ENCODE peak calls at places on chromosomes 12 and 14, in ten cellular contexts. E, O, Q, V, F, U, L, T, I and J are unnamed samples.

GRCh38 chr12:55955344-55955743 is 10.5 kb downstream of the PMEL start:
- DNase-seq in Q (no peak), U (no peak), V (no peak), L (no peak), O (no peak), T (no peak), E (no peak), I (no peak), F (no peak), J (no peak)

GRCh38 chr12:42859612-42860011 is 270.1 kb upstream of the PRICKLE1 start:
- DNase-seq in T (no peak), F (no peak), E (no peak), I (no peak), L (no peak), V (no peak), U (no peak), Q (no peak), O (no peak), J (no peak)

GRCh38 chr12:121590476-121591143 is 9.8 kb upstream of the KDM2B start:
- DNase-seq in L (peak), Q (no peak), F (peak), T (no peak), E (no peak), V (no peak), O (peak), U (peak), I (peak), J (no peak)

GRCh38 chr14:89617471-89618291 is 200.6 kb upstream of the FOXN3 start:
- DNase-seq in F (peak), E (no peak), O (peak), I (no peak), U (no peak), T (peak), Q (peak), L (peak), V (no peak), J (no peak)

GRCh38 chr12:26488339-26488738 is 293.0 kb downstream of the SSPN start:
- DNase-seq in T (no peak), V (no peak), Q (no peak), U (no peak), O (no peak), F (no peak), L (no peak), I (no peak), E (no peak), J (no peak)

GRCh38 chr12:72110814-72111615 is 161.2 kb upstream of the TRHDE start:
- DNase-seq in V (no peak), Q (no peak), F (no peak), E (no peak), T (no peak), I (no peak), U (no peak), L (no peak), O (no peak), J (no peak)

GRCh38 chr12:41709012-41709411 is 435.7 kb downstream of the GXYLT1 start:
- DNase-seq in E (no peak), O (no peak), V (no peak), L (no peak), U (no peak), I (no peak), Q (no peak), F (no peak), T (no peak), J (peak)

GRCh38 chr12:5305425-5305824 is 126.5 kb upstream of the NTF3 start:
- DNase-seq in F (no peak), Q (no peak), T (no peak), E (no peak), U (no peak), V (no peak), O (no peak), L (no peak), I (no peak), J (no peak)

GRCh38 chr12:115377230-115377629 is 693.3 kb upstream of the TBX3 start:
- DNase-seq in E (no peak), Q (no peak), U (no peak), O (no peak), F (no peak), I (no peak), V (no peak), L (no peak), T (no peak), J (no peak)

GRCh38 chr12:49954863-49955830 is 4.6 kb downstream of the AQP2 start:
- DNase-seq in O (no peak), I (no peak), E (no peak), Q (peak), T (no peak), L (no peak), V (no peak), U (no peak), F (no peak), J (no peak)

GRCh38 chr14:74620497-74620921 is 8.5 kb upstream of the LTBP2 start:
- DNase-seq in U (no peak), L (no peak), T (peak), V (no peak), E (no peak), Q (peak), I (no peak), O (no peak), F (peak), J (peak)

GRCh38 chr14:71803539-71804260 is 128.5 kb upstream of the RGS6 start:
- DNase-seq in V (no peak), F (peak), E (no peak), O (no peak), Q (no peak), U (no peak), L (no peak), T (peak), I (no peak), J (peak)

GRCh38 chr14:22561661-22562579 is 27.1 kb downstream of the DAD1 start:
- DNase-seq in I (peak), E (no peak), U (peak), Q (no peak), O (peak), V (no peak), F (no peak), T (no peak), L (peak), J (no peak)

GRCh38 chr12:132413931-132414588 is 75.9 kb upstream of the FBRSL1 start:
- DNase-seq in U (no peak), F (no peak), I (no peak), E (no peak), Q (peak), O (peak), V (no peak), T (peak), L (peak), J (peak)

GRCh38 chr14:36503771-36504741 is 16.0 kb downstream of the NKX2-1 start:
- DNase-seq in L (peak), Q (no peak), U (no peak), T (no peak), E (no peak), F (no peak), V (no peak), O (no peak), I (no peak), J (no peak)

GRCh38 chr12:51889216-51890134 is 1.6 kb downstream of the ANKRD33 start:
- DNase-seq in I (no peak), F (no peak), O (no peak), L (no peak), V (no peak), E (no peak), U (no peak), T (no peak), Q (peak), J (no peak)

GRCh38 chr12:3604750-3605638 is 114.0 kb downstream of the PRMT8 start:
- DNase-seq in Q (no peak), V (peak), E (peak), O (no peak), F (peak), I (no peak), L (no peak), U (no peak), T (peak), J (peak)

GRCh38 chr14:21095430-21096205 is 2.8 kb downstream of the ZNF219 start:
- DNase-seq in V (no peak), U (no peak), L (no peak), Q (no peak), E (no peak), I (no peak), T (no peak), F (peak), O (no peak), J (no peak)

GRCh38 chr14:103228076-103228806 is 105.0 kb downstream of the TNFAIP2 start:
- DNase-seq in V (no peak), F (no peak), O (no peak), E (no peak), I (no peak), U (no peak), Q (no peak), T (no peak), L (no peak), J (no peak)

GRCh38 chr12:125021096-125021495 is 27.7 kb downstream of the BRI3BP start:
- DNase-seq in Q (no peak), T (no peak), I (no peak), V (no peak), U (no peak), F (no peak), E (no peak), O (no peak), L (no peak), J (no peak)

GRCh38 chr14:101476258-101476930 is 84.9 kb upstream of the DIO3 start:
- DNase-seq in I (no peak), E (no peak), V (no peak), F (no peak), U (peak), Q (no peak), T (peak), O (no peak), L (no peak), J (peak)

GRCh38 chr12:117084405-117085317 is 14.6 kb downstream of the TESC start:
- DNase-seq in E (no peak), T (no peak), O (no peak), U (no peak), Q (no peak), F (no peak), I (no peak), L (no peak), V (no peak), J (no peak)

GRCh38 chr12:48419409-48419935 is 52.9 kb upstream of the ANP32D start:
- DNase-seq in T (no peak), Q (no peak), V (no peak), O (no peak), F (no peak), U (no peak), I (no peak), E (no peak), L (no peak), J (no peak)

GRCh38 chr14:75184447-75184846 is 8.0 kb upstream of the TMED10 start:
- DNase-seq in E (no peak), L (no peak), O (peak), T (peak), Q (no peak), V (no peak), U (no peak), I (no peak), F (peak), J (no peak)

GRCh38 chr12:80895240-80895639 is 42.5 kb downstream of the LIN7A start:
- DNase-seq in V (no peak), Q (no peak), F (no peak), L (no peak), I (no peak), U (no peak), T (no peak), O (no peak), E (no peak), J (no peak)

GRCh38 chr12:47120736-47121135 is 41.0 kb upstream of the AMIGO2 start:
- DNase-seq in L (no peak), O (no peak), F (no peak), U (no peak), I (no peak), V (no peak), E (no peak), T (no peak), Q (no peak), J (no peak)

GRCh38 chr14:104287301-104288009 is 149.1 kb downstream of the KIF26A start:
- DNase-seq in F (no peak), T (no peak), Q (no peak), L (no peak), O (no peak), I (no peak), V (no peak), E (no peak), U (no peak), J (no peak)

GRCh38 chr14:52740751-52741150 is 10.8 kb downstream of the STYX start:
- DNase-seq in Q (no peak), E (no peak), O (no peak), U (no peak), L (no peak), I (no peak), F (no peak), V (no peak), T (no peak), J (no peak)

GRCh38 chr12:53623526-53623925 is 2.7 kb downstream of the ATF7 start:
- DNase-seq in E (no peak), U (no peak), I (no peak), Q (peak), T (no peak), O (no peak), V (no peak), L (no peak), F (peak), J (no peak)

GRCh38 chr12:3313066-3313465 is 177.9 kb upstream of the PRMT8 start:
- DNase-seq in I (no peak), O (no peak), Q (no peak), T (peak), U (no peak), L (no peak), V (no peak), F (peak), E (no peak), J (no peak)

GRCh38 chr12:52200783-52201519 is 9.1 kb upstream of the KRT80 start:
- DNase-seq in Q (no peak), I (no peak), F (no peak), E (no peak), T (no peak), L (no peak), O (no peak), U (no peak), V (no peak), J (no peak)

GRCh38 chr12:8675471-8676083 is 13.0 kb upstream of the MFAP5 start:
- DNase-seq in T (no peak), L (no peak), I (no peak), F (no peak), O (no peak), U (no peak), Q (no peak), V (no peak), E (no peak), J (no peak)

GRCh38 chr14:70567791-70568190 is 32.7 kb downstream of the MED6 start:
- DNase-seq in F (peak), U (no peak), V (no peak), O (peak), L (peak), I (no peak), Q (peak), T (peak), E (no peak), J (peak)

GRCh38 chr12:121917950-121918678 is at the start of gene CFAP251:
- DNase-seq in E (peak), Q (peak), L (peak), V (peak), O (peak), F (peak), I (peak), U (peak), T (peak), J (peak)

GRCh38 chr12:67286257-67286656 is 17.1 kb downstream of the CAND1 start:
- DNase-seq in I (no peak), E (no peak), L (no peak), T (no peak), U (no peak), O (no peak), Q (no peak), F (no peak), V (no peak), J (no peak)

GRCh38 chr12:84375472-84375871 is 537.1 kb downstream of the SLC6A15 start:
- DNase-seq in L (no peak), U (no peak), O (no peak), E (no peak), I (no peak), Q (no peak), F (no peak), V (no peak), T (peak), J (no peak)

GRCh38 chr14:95725685-95726336 is 11.9 kb upstream of the TCL1A start:
- DNase-seq in I (no peak), F (no peak), O (peak), E (no peak), T (no peak), Q (no peak), U (no peak), L (peak), V (no peak), J (no peak)

GRCh38 chr12:68317047-68317667 is 15.0 kb downstream of the MDM1 start:
- DNase-seq in V (no peak), I (peak), U (no peak), E (no peak), L (peak), T (peak), F (peak), O (peak), Q (peak), J (peak)